ENCODE peak calls at places on chromosome 1, in ten cellular contexts. F, K, I, W, Q, A, G, B, H and C are unnamed samples.

GRCh38 chr1:230728710-230729392 is 14.9 kb upstream of the AGT start:
- DNase-seq in H (no peak), I (no peak), B (no peak), K (peak), A (peak), F (no peak), W (peak), Q (peak), G (no peak), C (no peak)

GRCh38 chr1:235946570-235946981 is 79.9 kb upstream of the LYST start:
- DNase-seq in G (no peak), Q (no peak), K (peak), B (no peak), W (no peak), A (no peak), I (no peak), F (no peak), H (no peak), C (no peak)

GRCh38 chr1:243791586-243792267 is 58.3 kb downstream of the AKT3 start:
- DNase-seq in K (no peak), A (no peak), G (no peak), Q (no peak), F (no peak), W (peak), B (no peak), I (no peak), H (no peak), C (no peak)

GRCh38 chr1:188689542-188689941 is 1788.1 kb downstream of the BRINP3 start:
- DNase-seq in G (no peak), H (no peak), W (no peak), K (no peak), Q (no peak), F (no peak), B (no peak), A (no peak), I (no peak), C (no peak)

GRCh38 chr1:3067671-3068399 is 1.2 kb upstream of the PRDM16 start:
- DNase-seq in W (no peak), K (no peak), A (no peak), Q (no peak), G (no peak), F (peak), I (peak), H (no peak), B (no peak), C (no peak)

GRCh38 chr1:33334081-33334552 is 13.2 kb upstream of the A3GALT2 start:
- DNase-seq in I (no peak), A (peak), Q (no peak), H (no peak), F (no peak), W (no peak), B (no peak), K (no peak), G (no peak), C (no peak)

GRCh38 chr1:175434268-175434860 is 241.8 kb upstream of the KIAA0040 start:
- DNase-seq in A (no peak), W (no peak), I (no peak), F (no peak), G (no peak), Q (no peak), H (no peak), K (no peak), B (peak), C (peak)

GRCh38 chr1:158371188-158371953 is 17.7 kb downstream of the CD1E start:
- DNase-seq in H (no peak), B (no peak), Q (no peak), I (no peak), A (no peak), K (no peak), F (no peak), G (no peak), W (no peak), C (no peak)

GRCh38 chr1:42747125-42747524 is 7.1 kb upstream of the CLDN19 start:
- DNase-seq in K (no peak), Q (no peak), A (peak), G (no peak), I (no peak), W (no peak), F (peak), B (peak), H (peak), C (peak)

GRCh38 chr1:207920481-207921050 is 9.6 kb upstream of the CD34 start:
- DNase-seq in W (no peak), H (no peak), F (no peak), G (no peak), Q (no peak), B (no peak), A (no peak), I (no peak), K (no peak), C (no peak)

GRCh38 chr1:6969106-6969505 is 183.9 kb downstream of the CAMTA1 start:
- DNase-seq in I (no peak), A (no peak), F (no peak), W (no peak), B (no peak), H (no peak), Q (no peak), K (no peak), G (no peak), C (no peak)

GRCh38 chr1:95384570-95384969 is 150.6 kb downstream of the RWDD3 start:
- DNase-seq in H (peak), B (peak), F (peak), K (peak), W (no peak), A (no peak), Q (no peak), G (no peak), I (peak), C (no peak)

GRCh38 chr1:18481190-18481920 is 625 bp downstream of the KLHDC7A start:
- DNase-seq in K (no peak), G (peak), B (no peak), F (no peak), H (no peak), W (no peak), A (peak), Q (no peak), I (no peak), C (no peak)

GRCh38 chr1:31460027-31460426 is 47.0 kb downstream of the SERINC2 start:
- DNase-seq in H (no peak), I (no peak), A (no peak), K (no peak), B (no peak), G (no peak), W (no peak), F (no peak), Q (no peak), C (no peak)

GRCh38 chr1:36609241-36610027 is 126.7 kb upstream of the CSF3R start:
- DNase-seq in K (peak), Q (peak), G (peak), F (no peak), W (peak), B (peak), I (no peak), A (peak), H (peak), C (peak)

GRCh38 chr1:159944623-159945455 is 574 bp downstream of the IGSF9 start:
- DNase-seq in I (no peak), F (no peak), G (no peak), H (no peak), Q (no peak), K (no peak), A (no peak), B (no peak), W (no peak), C (no peak)

GRCh38 chr1:109876617-109877319 is 33.9 kb upstream of the CSF1 start:
- DNase-seq in F (no peak), Q (no peak), G (no peak), I (no peak), W (no peak), H (no peak), K (no peak), A (no peak), B (no peak), C (no peak)

GRCh38 chr1:236685917-236686814 is at the start of gene ACTN2:
- DNase-seq in B (peak), Q (no peak), K (peak), I (peak), W (peak), F (peak), H (peak), A (peak), G (peak), C (peak)

GRCh38 chr1:80837066-80837465 is 963.7 kb upstream of the ADGRL2 start:
- DNase-seq in Q (no peak), K (no peak), B (no peak), I (no peak), F (no peak), W (no peak), H (no peak), G (no peak), A (no peak), C (no peak)

GRCh38 chr1:160488347-160489058 is 34.6 kb downstream of the SLAMF6 start:
- DNase-seq in B (no peak), W (no peak), G (no peak), F (no peak), A (no peak), I (no peak), H (no peak), Q (no peak), K (no peak), C (peak)

GRCh38 chr1:66182551-66183178 is 351.3 kb upstream of the SGIP1 start:
- DNase-seq in A (no peak), F (peak), I (no peak), W (no peak), Q (no peak), G (no peak), B (peak), K (no peak), H (no peak), C (no peak)

GRCh38 chr1:175539986-175540385 is 203.4 kb downstream of the TNR start:
- DNase-seq in W (no peak), I (no peak), B (no peak), K (no peak), H (no peak), A (no peak), F (no peak), Q (no peak), G (no peak), C (no peak)

GRCh38 chr1:55375617-55376258 is 160.6 kb upstream of the USP24 start:
- DNase-seq in W (peak), G (no peak), I (no peak), K (peak), F (peak), H (peak), B (peak), A (no peak), Q (no peak), C (peak)

GRCh38 chr1:224333309-224333926 is 3.4 kb upstream of the NVL start:
- DNase-seq in H (peak), I (no peak), Q (no peak), B (peak), K (peak), W (peak), A (no peak), G (no peak), F (no peak), C (peak)

GRCh38 chr1:102498929-102499328 is 502.2 kb upstream of the OLFM3 start:
- DNase-seq in G (no peak), W (no peak), K (no peak), B (no peak), A (no peak), I (no peak), H (no peak), Q (no peak), F (no peak), C (no peak)

GRCh38 chr1:28510350-28511223 is 4.7 kb downstream of the RCC1 start:
- DNase-seq in I (no peak), K (peak), W (no peak), Q (no peak), G (no peak), B (no peak), H (no peak), F (no peak), A (no peak), C (no peak)